ENCODE peak calls at places on chromosomes 12 and 14, in four cellular contexts. One of them, this sample, is unnamed.

GRCh38 chr14:77760381-77761204 is at the start of gene SNW1:
- DNase-seq in fibroblast of pulmonary artery: peak; percentile 66
- DNase-seq in posterior cingulate gyrus: peak; percentile 95
- DNase-seq in hepatocyte: peak; percentile 97
- DNase-seq in this sample: peak; percentile 91

GRCh38 chr12:117342682-117343081 is 18.7 kb downstream of the NOS1 start:
- DNase-seq in posterior cingulate gyrus: no peak
- DNase-seq in fibroblast of pulmonary artery: no peak
- DNase-seq in hepatocyte: no peak
- DNase-seq in this sample: no peak

GRCh38 chr12:30438526-30439120 is 257.0 kb downstream of the IPO8 start:
- DNase-seq in hepatocyte: no peak
- DNase-seq in posterior cingulate gyrus: no peak
- DNase-seq in fibroblast of pulmonary artery: no peak
- DNase-seq in this sample: no peak

GRCh38 chr12:92546826-92547348 is 155.9 kb upstream of the PLEKHG7 start:
- DNase-seq in fibroblast of pulmonary artery: no peak
- DNase-seq in hepatocyte: peak; percentile 44
- DNase-seq in posterior cingulate gyrus: no peak
- DNase-seq in this sample: no peak

GRCh38 chr14:102953100-102953499 is 30.6 kb downstream of the AMN start:
- DNase-seq in hepatocyte: no peak
- DNase-seq in posterior cingulate gyrus: no peak
- DNase-seq in fibroblast of pulmonary artery: no peak
- DNase-seq in this sample: no peak

GRCh38 chr12:49505672-49506071 is 33.2 kb upstream of the KCNH3 start:
- DNase-seq in fibroblast of pulmonary artery: peak; percentile 42
- DNase-seq in posterior cingulate gyrus: no peak
- DNase-seq in hepatocyte: no peak
- DNase-seq in this sample: no peak

GRCh38 chr14:59583755-59584154 is 7.1 kb upstream of the CCDC175 start:
- DNase-seq in hepatocyte: no peak
- DNase-seq in posterior cingulate gyrus: no peak
- DNase-seq in fibroblast of pulmonary artery: peak; percentile 39
- DNase-seq in this sample: peak; percentile 12

GRCh38 chr12:6936642-6937480 is 6.8 kb upstream of the RNU7-1 start:
- DNase-seq in hepatocyte: no peak
- DNase-seq in fibroblast of pulmonary artery: no peak
- DNase-seq in posterior cingulate gyrus: no peak
- DNase-seq in this sample: no peak

GRCh38 chr14:103109789-103110415 is 13.4 kb upstream of the TNFAIP2 start:
- DNase-seq in hepatocyte: no peak
- DNase-seq in posterior cingulate gyrus: no peak
- DNase-seq in fibroblast of pulmonary artery: peak; percentile 61
- DNase-seq in this sample: peak; percentile 93

GRCh38 chr12:56230449-56231183 is 765 bp downstream of the SLC39A5 start:
- DNase-seq in posterior cingulate gyrus: no peak
- DNase-seq in fibroblast of pulmonary artery: no peak
- DNase-seq in hepatocyte: peak; percentile 88
- DNase-seq in this sample: no peak

GRCh38 chr12:75944097-75944904 is 87.3 kb downstream of the PHLDA1 start:
- DNase-seq in hepatocyte: peak; percentile 64
- DNase-seq in posterior cingulate gyrus: no peak
- DNase-seq in fibroblast of pulmonary artery: peak; percentile 92
- DNase-seq in this sample: peak; percentile 86

GRCh38 chr14:32650665-32651064 is 288.0 kb upstream of the NPAS3 start:
- DNase-seq in hepatocyte: no peak
- DNase-seq in posterior cingulate gyrus: no peak
- DNase-seq in fibroblast of pulmonary artery: no peak
- DNase-seq in this sample: no peak

GRCh38 chr14:102499401-102500189 is 10.0 kb downstream of the ANKRD9 start:
- DNase-seq in posterior cingulate gyrus: no peak
- DNase-seq in hepatocyte: no peak
- DNase-seq in fibroblast of pulmonary artery: no peak
- DNase-seq in this sample: no peak

GRCh38 chr12:12759234-12759915 is 26.1 kb upstream of the APOLD1 start:
- DNase-seq in posterior cingulate gyrus: no peak
- DNase-seq in hepatocyte: no peak
- DNase-seq in fibroblast of pulmonary artery: no peak
- DNase-seq in this sample: no peak

GRCh38 chr12:132333766-132334165 is 4.4 kb upstream of the GALNT9 start:
- DNase-seq in posterior cingulate gyrus: no peak
- DNase-seq in hepatocyte: no peak
- DNase-seq in fibroblast of pulmonary artery: no peak
- DNase-seq in this sample: no peak

GRCh38 chr14:55430024-55430690 is 10.3 kb downstream of the TBPL2 start:
- DNase-seq in posterior cingulate gyrus: no peak
- DNase-seq in fibroblast of pulmonary artery: peak; percentile 85
- DNase-seq in hepatocyte: peak; percentile 87
- DNase-seq in this sample: peak; percentile 66

GRCh38 chr12:79156846-79157463 is 292.4 kb downstream of the SYT1 start:
- DNase-seq in posterior cingulate gyrus: no peak
- DNase-seq in hepatocyte: no peak
- DNase-seq in fibroblast of pulmonary artery: no peak
- DNase-seq in this sample: no peak

GRCh38 chr12:27505124-27505523 is 18.9 kb upstream of the PPFIBP1 start:
- DNase-seq in fibroblast of pulmonary artery: peak; percentile 50
- DNase-seq in hepatocyte: no peak
- DNase-seq in posterior cingulate gyrus: no peak
- DNase-seq in this sample: peak; percentile 87

GRCh38 chr14:59474172-59474571 is 9.0 kb upstream of the GPR135 start:
- DNase-seq in fibroblast of pulmonary artery: peak; percentile 76
- DNase-seq in hepatocyte: no peak
- DNase-seq in posterior cingulate gyrus: no peak
- DNase-seq in this sample: peak; percentile 89

This sample was measured in LHCN-M2.